ENCODE peak calls at places on chromosome 5, in six cellular contexts. Q is NCI-H1092; U is dermis blood vessel endothelial cell; F is stimulated activated CD4-positive, alpha-beta T cell treated with anti-CD3 and anti-CD28 coated beads, Interleukin-4, amount 100 ng/mL, for 24 hours; W is cardiac fibroblast; L is NCI-H510A. A is an unnamed sample.

GRCh38 chr5:9046756-9047481 is 499.0 kb downstream of the SEMA5A start:
- DNase-seq in Q (no peak), U (peak; percentile 1), F (no peak), W (peak; percentile 76), L (no peak), A (no peak)

GRCh38 chr5:151660616-151661015 is 26.1 kb downstream of the SPARC start:
- DNase-seq in Q (no peak), U (peak; percentile 43), F (no peak), W (peak; percentile 70), L (no peak), A (no peak)

GRCh38 chr5:173602423-173602822 is 14.0 kb downstream of the BOD1 start:
- DNase-seq in Q (no peak), U (no peak), F (no peak), W (peak; percentile 94), L (no peak), A (no peak)

GRCh38 chr5:112923148-112923917 is 1.3 kb upstream of the REEP5 start:
- DNase-seq in Q (no peak), U (no peak), F (peak; percentile 22), W (no peak), L (no peak), A (no peak)

GRCh38 chr5:151257731-151258715 is 5.0 kb downstream of the GM2A start:
- DNase-seq in Q (no peak), U (no peak), F (no peak), W (no peak), L (no peak), A (no peak)

GRCh38 chr5:56703962-56704361 is 111.4 kb upstream of the MAP3K1 start:
- DNase-seq in Q (no peak), U (no peak), F (no peak), W (no peak), L (no peak), A (no peak)

GRCh38 chr5:147876141-147876540 is 2.4 kb upstream of the SCGB3A2 start:
- DNase-seq in Q (no peak), U (no peak), F (no peak), W (no peak), L (no peak), A (no peak)

GRCh38 chr5:179798144-179798770 is 4.5 kb downstream of the LTC4S start:
- DNase-seq in Q (no peak), U (no peak), F (no peak), W (no peak), L (no peak), A (no peak)

GRCh38 chr5:145869753-145870152 is 3.1 kb downstream of the GRXCR2 start:
- DNase-seq in Q (no peak), U (no peak), F (no peak), W (no peak), L (no peak), A (no peak)

GRCh38 chr5:33588654-33589372 is 148.0 kb downstream of the TARS1 start:
- DNase-seq in Q (no peak), U (peak; percentile 57), F (peak; percentile 21), W (peak; percentile 8), L (no peak), A (no peak)

GRCh38 chr5:68661237-68661636 is 432.6 kb upstream of the SLC30A5 start:
- DNase-seq in Q (no peak), U (peak; percentile 41), F (no peak), W (peak; percentile 36), L (no peak), A (no peak)

GRCh38 chr5:179318193-179318955 is 26.9 kb downstream of the ADAMTS2 start:
- DNase-seq in Q (no peak), U (no peak), F (no peak), W (no peak), L (no peak), A (no peak)

GRCh38 chr5:139232161-139232724 is 34.1 kb upstream of the SIL1 start:
- DNase-seq in Q (no peak), U (no peak), F (no peak), W (no peak), L (no peak), A (no peak)

GRCh38 chr5:36777105-36777757 is 99.3 kb upstream of the NIPBL start:
- DNase-seq in Q (peak; percentile 2), U (peak; percentile 55), F (no peak), W (peak; percentile 40), L (no peak), A (no peak)

GRCh38 chr5:172280317-172280716 is 3.2 kb downstream of the UBTD2 start:
- DNase-seq in Q (no peak), U (no peak), F (no peak), W (no peak), L (no peak), A (no peak)

GRCh38 chr5:16579142-16579541 is 37.7 kb downstream of the RETREG1 start:
- DNase-seq in Q (peak; percentile 47), U (peak; percentile 16), F (no peak), W (peak; percentile 5), L (no peak), A (no peak)

GRCh38 chr5:172769598-172770373 is 1.2 kb downstream of the DUSP1 start:
- DNase-seq in Q (no peak), U (peak; percentile 44), F (no peak), W (peak; percentile 75), L (no peak), A (no peak)

GRCh38 chr5:16505140-16505891 is 39.7 kb upstream of the ZNF622 start:
- DNase-seq in Q (no peak), U (no peak), F (no peak), W (no peak), L (no peak), A (no peak)

GRCh38 chr5:138186002-138186447 is 7.1 kb downstream of the KIF20A start:
- DNase-seq in Q (no peak), U (no peak), F (no peak), W (no peak), L (no peak), A (no peak)

GRCh38 chr5:123776761-123777160 is 264.8 kb downstream of the CSNK1G3 start:
- DNase-seq in Q (no peak), U (no peak), F (no peak), W (peak; percentile 26), L (no peak), A (no peak)

GRCh38 chr5:158882236-158882635 is 217.5 kb downstream of the EBF1 start:
- DNase-seq in Q (no peak), U (no peak), F (no peak), W (no peak), L (no peak), A (no peak)

GRCh38 chr5:110916373-110917049 is 155.0 kb upstream of the TSLP start:
- DNase-seq in Q (no peak), U (no peak), F (no peak), W (peak; percentile 89), L (no peak), A (no peak)

A was measured in NCI-H2107.